ENCODE peak calls at places on chromosomes 12 and 14, in ten cellular contexts. A, V, X, T, N, B, Z, W, Q and P are unnamed samples.

GRCh38 chr14:24430143-24430681 is 458 bp downstream of the KHNYN start:
- DNase-seq in T (peak), X (peak), Z (peak), W (peak), A (no peak), B (no peak), V (peak), Q (peak), N (peak), P (no peak)

GRCh38 chr12:30972035-30972434 is 45.5 kb downstream of the TSPAN11 start:
- DNase-seq in N (no peak), V (no peak), W (no peak), T (no peak), Z (no peak), X (no peak), A (no peak), Q (no peak), B (no peak), P (no peak)

GRCh38 chr12:24742378-24742777 is 206.5 kb downstream of the BCAT1 start:
- DNase-seq in T (no peak), N (no peak), Q (no peak), X (no peak), W (no peak), V (no peak), Z (no peak), B (no peak), A (no peak), P (peak)

GRCh38 chr14:80108430-80108829 is 102.9 kb downstream of the DIO2 start:
- DNase-seq in X (no peak), Q (no peak), Z (no peak), T (no peak), V (no peak), B (no peak), N (no peak), W (no peak), A (no peak), P (no peak)

GRCh38 chr12:45725631-45726593 is 3.6 kb upstream of the ARID2 start:
- DNase-seq in Z (peak), W (peak), V (no peak), A (no peak), Q (peak), T (peak), X (peak), B (peak), N (peak), P (no peak)

GRCh38 chr14:66281036-66281776 is 205.0 kb upstream of the CCDC196 start:
- DNase-seq in X (no peak), T (no peak), N (no peak), B (no peak), Z (no peak), V (no peak), Q (no peak), W (no peak), A (no peak), P (no peak)

GRCh38 chr12:101459642-101460346 is 15.3 kb upstream of the SPIC start:
- DNase-seq in X (no peak), T (no peak), B (no peak), Q (peak), W (peak), N (no peak), A (no peak), Z (no peak), V (no peak), P (no peak)

GRCh38 chr12:54991161-54991991 is 6.8 kb upstream of the TESPA1 start:
- DNase-seq in W (no peak), Q (no peak), Z (no peak), N (no peak), B (no peak), V (no peak), X (no peak), T (no peak), A (no peak), P (peak)

GRCh38 chr12:5433081-5433839 is 1.4 kb downstream of the NTF3 start:
- DNase-seq in Z (no peak), X (no peak), Q (no peak), B (no peak), A (no peak), W (peak), N (no peak), V (no peak), T (no peak), P (no peak)

GRCh38 chr12:49487605-49488004 is 51.2 kb upstream of the KCNH3 start:
- DNase-seq in X (no peak), N (no peak), W (no peak), T (no peak), Z (no peak), B (no peak), A (no peak), V (no peak), Q (no peak), P (no peak)

GRCh38 chr12:18439541-18439940 is 178.2 kb downstream of the PIK3C2G start:
- DNase-seq in Z (no peak), V (no peak), N (no peak), W (no peak), T (no peak), A (no peak), X (peak), Q (no peak), B (no peak), P (no peak)

GRCh38 chr14:91374897-91375747 is 42.5 kb downstream of the CCDC88C start:
- DNase-seq in N (no peak), X (no peak), A (no peak), W (no peak), B (peak), V (no peak), Q (no peak), T (no peak), Z (no peak), P (no peak)